ENCODE peak calls at places on chromosomes 16 and 17, in ten cellular contexts. W is amniotic epithelial cell; T is GM04504; Y is BE2C; L is stimulated activated CD4-positive, alpha-beta T cell treated with anti-CD3 and anti-CD28 coated beads, TNF-alpha, amount 100 ng/mL, for 48 hours; G is BJ; Z is ELR; E is fibroblast of the aortic adventitia; K is transverse colon; M is HEK293T. I is an unnamed sample.

GRCh38 chr17:7703584-7704574 is 1.1 kb upstream of the EFNB3 start:
- DNase-seq in W (peak), T (no peak), Y (peak), L (no peak), G (no peak), Z (peak), E (peak), K (no peak), M (peak), I (no peak)

GRCh38 chr16:84739349-84740124 is 39.7 kb downstream of the USP10 start:
- DNase-seq in W (peak), T (peak), Y (no peak), L (no peak), G (peak), Z (peak), E (peak), K (no peak), M (no peak), I (peak)

GRCh38 chr16:3696425-3697218 is 20.7 kb downstream of the TRAP1 start:
- DNase-seq in W (peak), T (peak), Y (no peak), L (no peak), G (peak), Z (peak), E (peak), K (no peak), M (no peak), I (no peak)

GRCh38 chr16:83068686-83069085 is 441.9 kb downstream of the CDH13 start:
- DNase-seq in W (peak), T (peak), Y (no peak), L (no peak), G (no peak), Z (peak), E (peak), K (no peak), M (no peak), I (no peak)

GRCh38 chr16:59210955-59211541 is 476.9 kb upstream of the GOT2 start:
- DNase-seq in W (peak), T (peak), Y (no peak), L (no peak), G (peak), Z (peak), E (peak), K (no peak), M (no peak), I (no peak)

GRCh38 chr17:30395398-30396022 is 16.8 kb downstream of the CPD start:
- DNase-seq in W (no peak), T (no peak), Y (no peak), L (no peak), G (no peak), Z (no peak), E (no peak), K (no peak), M (no peak), I (no peak)

GRCh38 chr17:68182940-68183551 is 64.8 kb upstream of the AMZ2 start:
- DNase-seq in W (no peak), T (no peak), Y (no peak), L (no peak), G (no peak), Z (no peak), E (no peak), K (peak), M (no peak), I (peak)

GRCh38 chr16:21088646-21089538 is 61.8 kb downstream of the DNAH3 start:
- DNase-seq in W (peak), T (peak), Y (no peak), L (no peak), G (no peak), Z (peak), E (peak), K (no peak), M (no peak), I (no peak)

GRCh38 chr17:65848751-65849150 is 287.3 kb upstream of the AXIN2 start:
- DNase-seq in W (no peak), T (no peak), Y (no peak), L (no peak), G (no peak), Z (no peak), E (no peak), K (no peak), M (no peak), I (no peak)

GRCh38 chr17:4357030-4357635 is 9.3 kb downstream of the UBE2G1 start:
- DNase-seq in W (peak), T (no peak), Y (no peak), L (no peak), G (no peak), Z (no peak), E (no peak), K (no peak), M (no peak), I (no peak)

GRCh38 chr16:81099958-81100357 is 3.8 kb upstream of the GCSH start:
- DNase-seq in W (no peak), T (no peak), Y (no peak), L (no peak), G (no peak), Z (no peak), E (no peak), K (no peak), M (no peak), I (no peak)

GRCh38 chr17:17495448-17496188 is 577 bp downstream of the RASD1 start:
- DNase-seq in W (peak), T (no peak), Y (no peak), L (no peak), G (no peak), Z (no peak), E (peak), K (peak), M (no peak), I (peak)

GRCh38 chr17:42047343-42047742 is 3.1 kb downstream of the C17orf113 start:
- DNase-seq in W (no peak), T (no peak), Y (no peak), L (no peak), G (no peak), Z (no peak), E (no peak), K (no peak), M (no peak), I (no peak)

GRCh38 chr17:56581635-56582605 is 11.6 kb upstream of the NOG start:
- DNase-seq in W (no peak), T (no peak), Y (no peak), L (no peak), G (no peak), Z (no peak), E (no peak), K (no peak), M (no peak), I (no peak)

GRCh38 chr17:41624208-41625101 is at the start of gene KRT17:
- DNase-seq in W (peak), T (no peak), Y (no peak), L (no peak), G (no peak), Z (no peak), E (no peak), K (no peak), M (no peak), I (no peak)

GRCh38 chr16:87942680-87943079 is 6.4 kb upstream of the CA5A start:
- DNase-seq in W (no peak), T (no peak), Y (no peak), L (no peak), G (no peak), Z (no peak), E (no peak), K (no peak), M (no peak), I (no peak)

GRCh38 chr17:73669771-73670170 is 25.5 kb upstream of the SDK2 start:
- DNase-seq in W (no peak), T (no peak), Y (no peak), L (no peak), G (no peak), Z (no peak), E (no peak), K (no peak), M (no peak), I (no peak)

GRCh38 chr16:1877804-1878203 is 5.8 kb upstream of the MEIOB start:
- DNase-seq in W (no peak), T (no peak), Y (no peak), L (no peak), G (no peak), Z (no peak), E (no peak), K (peak), M (no peak), I (no peak)

GRCh38 chr16:60932600-60932999 is 1103.6 kb downstream of the CDH8 start:
- DNase-seq in W (no peak), T (no peak), Y (no peak), L (no peak), G (no peak), Z (no peak), E (no peak), K (no peak), M (no peak), I (no peak)

GRCh38 chr16:68512742-68513141 is 26.3 kb upstream of the ZFP90 start:
- DNase-seq in W (no peak), T (no peak), Y (no peak), L (no peak), G (no peak), Z (no peak), E (no peak), K (no peak), M (no peak), I (no peak)

GRCh38 chr17:39954876-39955275 is 7.9 kb upstream of the GSDMA start:
- DNase-seq in W (no peak), T (no peak), Y (no peak), L (no peak), G (no peak), Z (peak), E (no peak), K (no peak), M (no peak), I (no peak)

GRCh38 chr16:17370233-17371013 is 100.3 kb downstream of the XYLT1 start:
- DNase-seq in W (no peak), T (no peak), Y (no peak), L (no peak), G (no peak), Z (no peak), E (peak), K (no peak), M (no peak), I (peak)

I was measured in natural killer cell treated with Interleukin-12 subunit alpha and Interleukin-12 subunit beta and Interleukin-15 and Interleukin-18, amount 100 ng/mL, for 72 hours.